ENCODE peak calls at places on chromosome 5, in seven cellular contexts. T is RWPE2, N is astrocyte of the cerebellum, V is Karpas-422, O is choroid plexus epithelial cell, R is NT2/D1, G is adrenal gland. Z is an unnamed sample.

GRCh38 chr5:14039576-14039975 is 95.1 kb upstream of the DNAH5 start:
- DNase-seq in G (no peak), N (no peak), T (no peak), O (peak), V (no peak), R (no peak), Z (peak)

GRCh38 chr5:132488590-132488989 is 2.0 kb downstream of the IRF1 start:
- DNase-seq in O (no peak), N (no peak), G (no peak), R (no peak), V (no peak), T (no peak), Z (no peak)

GRCh38 chr5:93512799-93513198 is 68.2 kb downstream of the NR2F1-AS1 start:
- DNase-seq in O (peak), G (no peak), T (no peak), R (no peak), V (no peak), N (peak), Z (peak)

GRCh38 chr5:107472620-107473064 is 198.1 kb downstream of the EFNA5 start:
- DNase-seq in G (no peak), V (no peak), T (no peak), N (no peak), R (peak), O (no peak), Z (no peak)

GRCh38 chr5:118293378-118293777 is 695.0 kb downstream of the DTWD2 start:
- DNase-seq in T (no peak), O (no peak), N (no peak), G (no peak), V (no peak), R (no peak), Z (no peak)

GRCh38 chr5:157186309-157187045 is 5.8 kb downstream of the ITK start:
- DNase-seq in T (no peak), R (no peak), N (no peak), V (no peak), G (no peak), O (no peak), Z (no peak)

GRCh38 chr5:147175516-147176097 is 59.2 kb upstream of the STK32A start:
- DNase-seq in R (no peak), N (no peak), T (no peak), V (no peak), G (no peak), O (no peak), Z (no peak)

GRCh38 chr5:167730121-167730520 is 561.3 kb upstream of the WWC1 start:
- DNase-seq in T (no peak), O (peak), V (no peak), N (peak), R (no peak), G (no peak), Z (peak)

GRCh38 chr5:1003296-1003937 is 5.2 kb upstream of the NKD2 start:
- DNase-seq in G (peak), N (no peak), O (peak), T (peak), V (no peak), R (no peak), Z (peak)

GRCh38 chr5:15938961-15939360 is 240.6 kb downstream of the MARCHF11 start:
- DNase-seq in N (peak), V (no peak), R (no peak), G (no peak), O (peak), T (no peak), Z (peak)

GRCh38 chr5:135458921-135459331 is 6.8 kb upstream of the TIFAB start:
- DNase-seq in V (no peak), N (no peak), T (peak), O (peak), R (no peak), G (peak), Z (peak)

GRCh38 chr5:56060276-56061110 is 65.7 kb upstream of the IL6ST start:
- DNase-seq in O (no peak), N (no peak), R (no peak), V (no peak), T (no peak), G (no peak), Z (peak)

GRCh38 chr5:159301351-159301911 is 28.9 kb downstream of the IL12B start:
- DNase-seq in G (no peak), R (no peak), O (no peak), V (no peak), N (peak), T (no peak), Z (peak)

GRCh38 chr5:34928267-34928666 is 1.1 kb upstream of the DNAJC21 start:
- DNase-seq in G (no peak), O (no peak), N (no peak), R (no peak), V (peak), T (no peak), Z (no peak)

GRCh38 chr5:128869970-128870747 is 95.1 kb upstream of the SLC27A6 start:
- DNase-seq in V (no peak), R (no peak), N (no peak), T (no peak), O (no peak), G (no peak), Z (no peak)

GRCh38 chr5:126938461-126938860 is 91.9 kb downstream of the MARCHF3 start:
- DNase-seq in R (no peak), N (peak), V (no peak), O (peak), G (no peak), T (no peak), Z (peak)

GRCh38 chr5:37710965-37711364 is 128.9 kb downstream of the GDNF start:
- DNase-seq in R (no peak), V (no peak), O (no peak), N (no peak), G (no peak), T (no peak), Z (no peak)

GRCh38 chr5:14407051-14407450 is 174.5 kb upstream of the OTULINL start:
- DNase-seq in V (no peak), O (no peak), R (no peak), N (no peak), G (no peak), T (no peak), Z (no peak)

GRCh38 chr5:15787676-15788075 is 287.7 kb downstream of the FBXL7 start:
- DNase-seq in G (no peak), O (no peak), T (no peak), R (no peak), V (no peak), N (no peak), Z (no peak)

GRCh38 chr5:41433552-41434181 is 76.7 kb downstream of the PLCXD3 start:
- DNase-seq in R (no peak), N (no peak), G (no peak), O (peak), T (no peak), V (peak), Z (no peak)

GRCh38 chr5:128674837-128675446 is 136.9 kb upstream of the FBN2 start:
- DNase-seq in O (peak), N (no peak), V (peak), T (no peak), R (no peak), G (peak), Z (peak)

GRCh38 chr5:81751009-81751835 is at the start of gene SSBP2:
- DNase-seq in V (peak), G (peak), O (peak), R (peak), N (peak), T (peak), Z (peak)

GRCh38 chr5:169024426-169024825 is 276.5 kb downstream of the SLIT3 start:
- DNase-seq in R (no peak), G (no peak), T (no peak), V (no peak), N (no peak), O (no peak), Z (no peak)

GRCh38 chr5:36552626-36553393 is 53.6 kb upstream of the SLC1A3 start:
- DNase-seq in N (no peak), T (no peak), V (no peak), R (peak), G (no peak), O (no peak), Z (no peak)

GRCh38 chr5:151020304-151021031 is at the start of gene GPX3:
- DNase-seq in T (no peak), R (peak), G (peak), V (peak), O (peak), N (no peak), Z (peak)

GRCh38 chr5:359301-359897 is 37.9 kb downstream of the AHRR start:
- DNase-seq in V (no peak), O (no peak), N (no peak), R (no peak), T (no peak), G (no peak), Z (no peak)

GRCh38 chr5:62143268-62144229 is 162.5 kb upstream of the KIF2A start:
- DNase-seq in O (peak), T (no peak), V (peak), R (peak), G (no peak), N (no peak), Z (peak)

GRCh38 chr5:143653256-143653655 is 158.7 kb upstream of the HMHB1 start:
- DNase-seq in O (no peak), V (no peak), R (no peak), T (no peak), G (no peak), N (no peak), Z (no peak)

GRCh38 chr5:32854473-32854872 is 143.4 kb downstream of the NPR3 start:
- DNase-seq in G (no peak), V (no peak), O (no peak), T (no peak), N (no peak), R (no peak), Z (no peak)

GRCh38 chr5:139391570-139392323 is 2.0 kb upstream of the MZB1 start:
- DNase-seq in O (no peak), T (peak), G (no peak), R (no peak), N (no peak), V (peak), Z (no peak)

GRCh38 chr5:66639036-66639435 is 42.8 kb downstream of the MAST4 start:
- DNase-seq in R (no peak), T (no peak), O (no peak), N (no peak), G (no peak), V (no peak), Z (no peak)

GRCh38 chr5:56440871-56441740 is 208.0 kb upstream of the ANKRD55 start:
- DNase-seq in G (no peak), V (no peak), N (peak), T (no peak), O (peak), R (no peak), Z (peak)

GRCh38 chr5:178421128-178421527 is 169.1 kb downstream of the COL23A1 start:
- DNase-seq in O (no peak), V (no peak), R (no peak), N (no peak), G (no peak), T (no peak), Z (no peak)

GRCh38 chr5:94153736-94154450 is 412.5 kb upstream of the POU5F2 start:
- DNase-seq in N (peak), O (peak), R (no peak), G (no peak), V (no peak), T (no peak), Z (no peak)

GRCh38 chr5:101012880-101013279 is 109.8 kb upstream of the ST8SIA4 start:
- DNase-seq in V (no peak), G (no peak), R (no peak), O (peak), N (no peak), T (no peak), Z (no peak)

GRCh38 chr5:1878050-1878849 is 4.5 kb downstream of the IRX4 start:
- DNase-seq in O (no peak), R (no peak), N (no peak), V (no peak), G (no peak), T (no peak), Z (no peak)

DNA sequence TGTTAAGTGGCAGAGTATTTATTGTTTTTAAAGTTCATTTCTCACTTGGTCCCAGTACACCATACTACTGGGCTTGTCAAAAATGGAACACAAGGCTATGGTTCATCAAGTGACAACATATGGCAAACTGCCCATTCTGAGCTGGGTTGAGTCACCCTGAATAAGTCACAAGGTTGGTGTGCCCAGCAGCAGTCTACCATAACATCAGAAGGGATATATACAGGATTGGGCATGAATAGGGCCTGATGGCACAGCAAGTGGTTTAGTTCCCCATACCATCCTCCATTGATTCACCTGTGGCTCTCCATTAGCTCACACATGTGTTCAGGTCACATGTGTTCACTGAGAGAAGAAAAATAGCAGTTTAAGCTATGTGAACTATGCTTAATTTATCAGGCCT is 249.8 kb upstream of the PRDM9 start:
- DNase-seq in V (no peak), G (peak), N (no peak), T (no peak), R (no peak), O (no peak), Z (no peak)
- H3K4me3 ChIP-seq in V (no peak), G (no peak), N (no peak), T (no peak), R (no peak), O (no peak), Z (no peak)

GRCh38 chr5:119943148-119943547 is 313.8 kb downstream of the FAM170A start:
- DNase-seq in N (peak), V (peak), R (no peak), T (no peak), G (no peak), O (peak), Z (peak)
- H3K4me3 ChIP-seq in N (no peak), V (no peak), R (no peak), T (no peak), G (no peak), O (no peak), Z (no peak)

GRCh38 chr5:171421331-171422262 is 2.1 kb downstream of the FGF18 start:
- DNase-seq in V (no peak), N (no peak), G (no peak), T (peak), R (no peak), O (no peak), Z (no peak)

GRCh38 chr5:171419663-171420428 is 399 bp downstream of the FGF18 start:
- DNase-seq in N (no peak), R (no peak), V (no peak), O (peak), G (no peak), T (peak), Z (no peak)

GRCh38 chr5:171422495-171422894 is 3.0 kb downstream of the FGF18 start:
- DNase-seq in T (no peak), G (no peak), O (no peak), N (no peak), R (no peak), V (no peak), Z (no peak)

GRCh38 chr5:171418982-171419662 is at the start of gene FGF18:
- DNase-seq in N (peak), R (peak), T (peak), V (peak), O (peak), G (no peak), Z (peak)

GRCh38 chr5:171420429-171421231 is 1.2 kb downstream of the FGF18 start:
- DNase-seq in V (no peak), O (peak), G (peak), T (no peak), N (peak), R (no peak), Z (peak)
- H3K4me3 ChIP-seq in V (no peak), O (peak), G (no peak), T (no peak), N (peak), R (peak), Z (peak)

GRCh38 chr5:98839469-98840383 is 66.3 kb downstream of the RGMB start:
- DNase-seq in G (no peak), T (no peak), O (peak), V (peak), R (no peak), N (no peak), Z (peak)
- H3K4me3 ChIP-seq in G (no peak), T (peak), O (peak), V (no peak), R (no peak), N (no peak), Z (peak)